ENCODE peak calls at places on chromosomes 11 and 22, in six cellular contexts. S, D, R, Q, Y and G are unnamed samples.

GRCh38 chr11:111001986-111002616 is 243.4 kb upstream of the POU2AF2 start:
- DNase-seq in R (peak), D (no peak), Y (no peak), S (no peak), Q (no peak), G (peak)

GRCh38 chr11:61667684-61668320 is 12.4 kb upstream of the DAGLA start:
- DNase-seq in S (no peak), D (no peak), Q (no peak), Y (no peak), R (no peak), G (no peak)

GRCh38 chr11:57255618-57256017 is 18.6 kb upstream of the APLNR start:
- DNase-seq in S (no peak), Y (no peak), Q (no peak), D (no peak), R (no peak), G (peak)

GRCh38 chr22:42939941-42940653 is 74.9 kb downstream of the PACSIN2 start:
- DNase-seq in R (peak), Q (no peak), Y (no peak), D (no peak), S (no peak), G (peak)

GRCh38 chr22:39225591-39225990 is 19.2 kb downstream of the PDGFB start:
- DNase-seq in D (no peak), Y (no peak), S (no peak), Q (no peak), R (no peak), G (no peak)

GRCh38 chr11:68004551-68005335 is 846 bp upstream of the UNC93B1 start:
- DNase-seq in S (no peak), D (no peak), Y (no peak), Q (no peak), R (no peak), G (no peak)

GRCh38 chr11:88538088-88538487 is 200.6 kb upstream of the CTSC start:
- DNase-seq in Y (no peak), Q (no peak), D (no peak), R (peak), S (no peak), G (peak)

GRCh38 chr11:58567889-58568512 is 7.7 kb downstream of the LPXN start:
- DNase-seq in Y (peak), Q (peak), R (peak), D (peak), S (peak), G (peak)

GRCh38 chr22:29661355-29661754 is 57.9 kb downstream of the NF2 start:
- DNase-seq in Q (no peak), R (peak), Y (no peak), S (no peak), D (no peak), G (peak)

GRCh38 chr11:61697764-61698163 is 17.6 kb downstream of the DAGLA start:
- DNase-seq in Y (no peak), S (no peak), R (no peak), Q (no peak), D (no peak), G (no peak)

GRCh38 chr11:125519865-125520834 is 24.1 kb upstream of the FEZ1 start:
- DNase-seq in D (no peak), S (no peak), Q (no peak), R (no peak), Y (no peak), G (no peak)

GRCh38 chr11:124864176-124864891 is 898 bp upstream of the ROBO3 start:
- DNase-seq in R (no peak), Q (no peak), Y (no peak), D (no peak), S (no peak), G (no peak)

GRCh38 chr11:68191661-68192579 is 21.2 kb downstream of the KMT5B start:
- DNase-seq in R (no peak), Q (no peak), S (no peak), Y (no peak), D (no peak), G (peak)

GRCh38 chr22:29195964-29196666 is 9.6 kb upstream of the EMID1 start:
- DNase-seq in R (no peak), S (no peak), Y (no peak), D (no peak), Q (no peak), G (no peak)

GRCh38 chr11:116948375-116948774 is 111.0 kb upstream of the APOA1 start:
- DNase-seq in Y (no peak), D (no peak), S (peak), R (no peak), Q (peak), G (peak)

GRCh38 chr11:7577883-7578242 is 64.1 kb downstream of the PPFIBP2 start:
- DNase-seq in D (no peak), Y (no peak), Q (peak), R (peak), S (no peak), G (peak)

GRCh38 chr22:20209761-20210250 is 58.3 kb downstream of the RTN4R start:
- DNase-seq in R (no peak), S (no peak), Q (no peak), Y (no peak), D (no peak), G (no peak)

GRCh38 chr11:19323502-19323901 is 82.8 kb upstream of the E2F8 start:
- DNase-seq in Y (no peak), S (no peak), Q (no peak), R (peak), D (no peak), G (peak)

GRCh38 chr11:15603208-15603607 is 488.5 kb downstream of the INSC start:
- DNase-seq in S (no peak), Q (no peak), D (no peak), R (no peak), Y (no peak), G (no peak)

GRCh38 chr11:80261776-80262175 is 820.9 kb upstream of the TENM4 start:
- DNase-seq in R (no peak), D (no peak), Q (no peak), S (no peak), Y (no peak), G (no peak)

GRCh38 chr11:81700061-81700460 is 1033.6 kb downstream of the FAM181B start:
- DNase-seq in R (no peak), Q (no peak), S (no peak), D (no peak), Y (no peak), G (no peak)

GRCh38 chr11:11677672-11678356 is 56.0 kb upstream of the GALNT18 start:
- DNase-seq in R (no peak), S (no peak), Q (no peak), Y (no peak), D (no peak), G (no peak)

GRCh38 chr11:106456651-106457050 is 379.2 kb downstream of the AASDHPPT start:
- DNase-seq in S (no peak), R (no peak), Y (no peak), Q (no peak), D (no peak), G (peak)

GRCh38 chr11:58675344-58676155 is 53.1 kb downstream of the CNTF start:
- DNase-seq in Y (peak), Q (peak), R (peak), D (peak), S (peak), G (peak)

GRCh38 chr11:117597083-117597482 is 199.9 kb downstream of the DSCAML1 start:
- DNase-seq in Y (no peak), R (peak), S (peak), Q (peak), D (no peak), G (peak)